ENCODE peak calls at places on chromosome 15, in four cellular contexts. A is GM12878, Y is K562, U is HepG2. O is an unnamed sample.

GRCh38 chr15:101773496-101774100 is 29.7 kb upstream of the OR4F6 start:
- DNase-seq in A (no peak), U (peak), Y (no peak), O (peak)

GRCh38 chr15:58141894-58142293 is 3.7 kb downstream of the AQP9 start:
- DNase-seq in A (no peak), U (no peak), Y (no peak), O (no peak)

GRCh38 chr15:32918481-32919026 is 200.8 kb downstream of the GREM1 start:
- DNase-seq in Y (no peak), A (no peak), U (no peak), O (no peak)

GRCh38 chr15:45439521-45439931 is 61.2 kb upstream of the GATM start:
- DNase-seq in Y (no peak), A (no peak), U (peak), O (no peak)

GRCh38 chr15:38842991-38843610 is 278.5 kb upstream of the RASGRP1 start:
- DNase-seq in A (no peak), Y (no peak), U (no peak), O (no peak)

GRCh38 chr15:64232400-64232799 is 69.6 kb upstream of the PPIB start:
- DNase-seq in U (peak), A (no peak), Y (no peak), O (no peak)

GRCh38 chr15:37372064-37372463 is 271.7 kb upstream of the MEIS2 start:
- DNase-seq in Y (no peak), A (no peak), U (no peak), O (no peak)

GRCh38 chr15:51849866-51850265 is 20.4 kb downstream of the TMOD3 start:
- DNase-seq in U (no peak), Y (no peak), A (no peak), O (no peak)

GRCh38 chr15:95134306-95135100 is 903.1 kb downstream of the MCTP2 start:
- DNase-seq in Y (no peak), A (no peak), U (no peak), O (no peak)

GRCh38 chr15:69509131-69509530 is 56.5 kb downstream of the RPLP1 start:
- DNase-seq in Y (no peak), U (no peak), A (no peak), O (no peak)

GRCh38 chr15:100340721-100341661 is 784 bp downstream of the ADAMTS17 start:
- DNase-seq in U (no peak), Y (no peak), A (no peak), O (peak)

GRCh38 chr15:93060336-93061248 is 28.4 kb downstream of the RGMA start:
- DNase-seq in U (no peak), A (no peak), Y (no peak), O (no peak)

GRCh38 chr15:92643849-92644815 is 11.4 kb downstream of the FAM174B start:
- DNase-seq in A (no peak), Y (no peak), U (no peak), O (no peak)

GRCh38 chr15:73050561-73051297 is 1.5 kb upstream of the NEO1 start:
- DNase-seq in A (no peak), Y (no peak), U (no peak), O (no peak)

GRCh38 chr15:69557340-69558137 is 104.9 kb downstream of the RPLP1 start:
- DNase-seq in Y (no peak), A (no peak), U (peak), O (no peak)

GRCh38 chr15:64185331-64185911 is 22.6 kb upstream of the PPIB start:
- DNase-seq in U (no peak), A (no peak), Y (no peak), O (no peak)

GRCh38 chr15:45212493-45212892 is 24.7 kb upstream of the SHF start:
- DNase-seq in Y (no peak), U (no peak), A (no peak), O (no peak)

GRCh38 chr15:87619161-87619960 is 637.2 kb downstream of the NTRK3 start:
- DNase-seq in A (no peak), Y (peak), U (no peak), O (no peak)

GRCh38 chr15:42491540-42492225 is 742 bp upstream of the ZNF106 start:
- DNase-seq in U (peak), Y (no peak), A (no peak), O (no peak)

GRCh38 chr15:92290359-92290992 is 103.2 kb upstream of the ST8SIA2 start:
- DNase-seq in Y (no peak), A (no peak), U (no peak), O (no peak)

GRCh38 chr15:29621626-29622025 is 200.6 kb downstream of the TJP1 start:
- DNase-seq in A (no peak), Y (no peak), U (no peak), O (no peak)

GRCh38 chr15:82540055-82540983 is at the start of gene RPS17:
- DNase-seq in U (peak), Y (peak), A (peak), O (peak)

GRCh38 chr15:57395292-57395691 is 19.0 kb downstream of the CGNL1 start:
- DNase-seq in Y (no peak), A (peak), U (no peak), O (no peak)

GRCh38 chr15:94840794-94841587 is 609.6 kb downstream of the MCTP2 start:
- DNase-seq in U (no peak), Y (no peak), A (no peak), O (no peak)

GRCh38 chr15:86483936-86484335 is 404.3 kb downstream of the AGBL1 start:
- DNase-seq in A (no peak), U (no peak), Y (no peak), O (no peak)

GRCh38 chr15:39511000-39511914 is 69.6 kb upstream of the THBS1 start:
- DNase-seq in U (no peak), Y (peak), A (no peak), O (peak)

GRCh38 chr15:73284073-73284472 is 84.7 kb downstream of the HCN4 start:
- DNase-seq in U (no peak), A (no peak), Y (no peak), O (no peak)

GRCh38 chr15:48358229-48358641 is 27.0 kb downstream of the DUT start:
- DNase-seq in U (no peak), A (no peak), Y (no peak), O (no peak)

GRCh38 chr15:65377105-65377975 is 462 bp downstream of the IGDCC3 start:
- DNase-seq in A (no peak), U (no peak), Y (no peak), O (peak)

GRCh38 chr15:35458176-35458856 is 87.6 kb downstream of the DPH6 start:
- DNase-seq in U (no peak), Y (no peak), A (no peak), O (no peak)

GRCh38 chr15:50358805-50359204 is 3.8 kb upstream of the GABPB1 start:
- DNase-seq in Y (peak), A (no peak), U (peak), O (peak)

GRCh38 chr15:88911766-88912118 is 1.4 kb downstream of the MFGE8 start:
- DNase-seq in A (no peak), Y (peak), U (no peak), O (peak)

GRCh38 chr15:27679621-27680521 is 419.2 kb downstream of the OCA2 start:
- DNase-seq in Y (no peak), U (no peak), A (no peak), O (no peak)

GRCh38 chr15:69451951-69452701 is 492 bp upstream of the RPLP1 start:
- DNase-seq in U (peak), A (no peak), Y (peak), O (peak)

GRCh38 chr15:76642671-76643070 is 262.5 kb downstream of the SCAPER start:
- DNase-seq in A (no peak), Y (no peak), U (no peak), O (no peak)

GRCh38 chr15:60699845-60700244 is 220.9 kb upstream of the ICE2 start:
- DNase-seq in A (no peak), Y (no peak), U (no peak), O (no peak)

GRCh38 chr15:60691508-60692047 is 212.6 kb upstream of the ICE2 start:
- DNase-seq in Y (no peak), A (no peak), U (no peak), O (no peak)

GRCh38 chr15:60690350-60690961 is 211.5 kb upstream of the ICE2 start:
- DNase-seq in Y (no peak), A (no peak), U (no peak), O (no peak)

GRCh38 chr15:60696523-60696859 is 217.5 kb upstream of the ICE2 start:
- DNase-seq in Y (no peak), A (no peak), U (no peak), O (no peak)

DNA sequence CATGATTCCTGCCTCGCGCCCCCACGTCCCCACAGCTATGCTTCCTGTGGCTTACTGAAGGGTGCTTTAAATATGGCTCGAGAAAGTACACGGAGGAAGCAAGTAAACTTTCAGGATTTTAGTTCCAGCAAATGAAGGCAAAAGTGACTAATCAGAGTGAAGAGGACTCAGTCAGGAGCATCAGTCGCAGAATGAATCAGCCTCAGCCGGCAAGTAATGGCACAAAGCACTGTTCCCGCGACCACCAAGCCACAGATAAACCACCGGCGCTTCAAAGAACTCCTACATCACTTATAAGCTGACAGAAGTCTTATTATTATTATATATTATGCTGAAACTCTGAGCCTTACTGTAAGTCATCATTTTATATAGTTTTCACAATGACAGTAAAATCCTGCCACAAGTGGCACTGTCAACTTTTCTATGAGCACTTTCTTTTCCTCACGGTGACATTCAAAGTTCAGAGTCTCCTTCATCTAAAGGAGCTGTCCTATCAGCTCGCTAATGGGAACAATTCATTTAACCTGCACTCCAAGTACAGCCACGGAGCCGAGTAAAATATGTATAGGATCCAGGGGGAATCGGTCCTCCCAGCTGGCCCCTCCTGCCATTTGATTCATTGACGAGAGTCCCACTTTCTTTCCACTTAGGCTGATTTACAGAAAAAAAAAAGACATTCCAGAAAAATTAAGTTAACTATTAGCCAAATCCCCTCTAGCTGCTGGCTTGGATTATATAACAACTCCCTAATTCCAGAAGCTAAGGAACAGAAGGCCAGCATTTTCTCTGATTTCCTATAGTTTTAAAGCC is 217.0 kb upstream of the ICE2 start:
- DNase-seq in A (no peak), U (no peak), Y (no peak), O (no peak)
- TF ChIP-seq FOXM1 in A (no peak), U (no peak), Y (no peak), O (no peak)

GRCh38 chr15:68416158-68416535 is 15.8 kb downstream of the ITGA11 start:
- DNase-seq in U (no peak), A (no peak), Y (no peak), O (no peak)

GRCh38 chr15:68414591-68414990 is 17.4 kb downstream of the ITGA11 start:
- DNase-seq in Y (no peak), A (no peak), U (no peak), O (no peak)

GRCh38 chr15:68413363-68414255 is 18.4 kb downstream of the ITGA11 start:
- DNase-seq in Y (no peak), A (no peak), U (no peak), O (no peak)

GRCh38 chr15:68415501-68416157 is 16.3 kb downstream of the ITGA11 start:
- DNase-seq in U (no peak), Y (peak), A (no peak), O (no peak)

GRCh38 chr15:68415061-68415460 is 16.9 kb downstream of the ITGA11 start:
- DNase-seq in A (no peak), U (no peak), Y (no peak), O (no peak)
- TF ChIP-seq TARDBP in A (no peak), U (no peak), Y (no peak), O (no peak)

DNA sequence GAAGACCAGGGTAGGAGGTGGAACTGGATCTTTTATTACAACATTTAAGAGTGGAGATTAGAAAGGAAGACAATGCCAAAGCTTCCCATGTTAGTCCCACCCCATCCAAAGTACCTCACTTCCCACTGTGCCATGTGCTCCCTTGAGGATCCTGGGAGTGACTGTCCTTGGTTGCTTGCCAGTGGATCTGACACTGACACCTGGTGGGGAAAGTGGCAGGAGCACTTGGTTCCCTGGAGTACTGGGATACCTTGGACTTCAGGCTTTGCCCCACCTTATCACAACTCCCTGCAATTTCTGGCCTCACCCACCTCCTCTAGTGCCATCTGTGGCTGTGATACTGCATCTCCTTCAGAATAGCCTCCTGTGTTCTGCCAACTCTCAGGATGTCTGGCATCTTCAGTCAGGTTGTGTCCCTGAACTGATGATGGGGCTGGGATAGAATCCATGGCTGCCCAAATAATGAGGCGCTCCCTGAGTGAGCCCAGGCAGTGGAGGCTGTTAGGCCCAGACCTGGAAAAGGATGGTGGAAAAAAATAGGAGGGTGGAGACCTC is 1.3 kb downstream of the ELL3 start:
- DNase-seq in U (peak), A (no peak), Y (no peak), O (no peak)
- TF ChIP-seq FOXM1 in U (no peak), A (no peak), Y (no peak), O (no peak)

GRCh38 chr15:67186688-67187087 is 67.8 kb downstream of the AAGAB start:
- DNase-seq in U (no peak), Y (no peak), A (no peak), O (no peak)

GRCh38 chr15:67185621-67186225 is 68.7 kb downstream of the AAGAB start:
- DNase-seq in A (peak), Y (no peak), U (no peak), O (no peak)

GRCh38 chr15:67186226-67186649 is 68.2 kb downstream of the AAGAB start:
- DNase-seq in U (no peak), Y (no peak), A (no peak), O (no peak)

GRCh38 chr15:67188551-67189218 is 65.8 kb downstream of the AAGAB start:
- DNase-seq in U (no peak), Y (no peak), A (no peak), O (no peak)

GRCh38 chr15:67187351-67187854 is 67.1 kb downstream of the AAGAB start:
- DNase-seq in A (no peak), Y (no peak), U (no peak), O (no peak)
- TF ChIP-seq TARDBP in A (no peak), Y (no peak), U (no peak), O (no peak)